ENCODE peak calls at places on chromosome 18, in four cellular contexts. R is posterior cingulate gyrus; E is astrocyte of the hippocampus; F is effector CD4-positive, alpha-beta T cell. J is an unnamed sample.

GRCh38 chr18:11533942-11534496 is 75.4 kb upstream of the SLC35G4 start:
- DNase-seq in R (no peak), E (no peak), F (no peak), J (no peak)

GRCh38 chr18:36127866-36128845 is 984 bp downstream of the SLC39A6 start:
- DNase-seq in R (peak; percentile 32), E (peak; percentile 60), F (no peak), J (no peak)

GRCh38 chr18:3224223-3224622 is 4.5 kb upstream of the MYOM1 start:
- DNase-seq in R (no peak), E (no peak), F (no peak), J (no peak)

GRCh38 chr18:43192408-43192807 is 76.9 kb upstream of the RIT2 start:
- DNase-seq in R (no peak), E (peak; percentile 15), F (no peak), J (no peak)

GRCh38 chr18:73408434-73408833 is 540.6 kb upstream of the NETO1 start:
- DNase-seq in R (no peak), E (peak; percentile 67), F (no peak), J (no peak)

GRCh38 chr18:227902-228301 is 39.9 kb downstream of the THOC1 start:
- DNase-seq in R (no peak), E (no peak), F (no peak), J (no peak)

GRCh38 chr18:46939337-46939963 is 22.0 kb downstream of the KATNAL2 start:
- DNase-seq in R (no peak), E (peak; percentile 57), F (no peak), J (no peak)

GRCh38 chr18:26655614-26656400 is 107.5 kb upstream of the KCTD1 start:
- DNase-seq in R (peak; percentile 56), E (peak; percentile 78), F (no peak), J (peak; percentile 77)

GRCh38 chr18:10040287-10041011 is 126.6 kb downstream of the VAPA start:
- DNase-seq in R (no peak), E (no peak), F (no peak), J (no peak)

GRCh38 chr18:1213126-1213525 is 308.5 kb downstream of the ADCYAP1 start:
- DNase-seq in R (no peak), E (no peak), F (no peak), J (no peak)

GRCh38 chr18:43789234-43790000 is 512.1 kb upstream of the SYT4 start:
- DNase-seq in R (peak; percentile 7), E (peak; percentile 48), F (no peak), J (no peak)

GRCh38 chr18:22253676-22254075 is 84.3 kb downstream of the GATA6 start:
- DNase-seq in R (no peak), E (no peak), F (no peak), J (no peak)

GRCh38 chr18:13388586-13389490 is 170.3 kb downstream of the LDLRAD4 start:
- DNase-seq in R (no peak), E (no peak), F (no peak), J (no peak)

GRCh38 chr18:22432672-22433137 is 15.0 kb upstream of the CTAGE1 start:
- DNase-seq in R (no peak), E (peak; percentile 86), F (no peak), J (no peak)

GRCh38 chr18:24987933-24988840 is 363.8 kb downstream of the ZNF521 start:
- DNase-seq in R (no peak), E (no peak), F (no peak), J (no peak)

GRCh38 chr18:58338961-58339722 is 289.7 kb downstream of the ALPK2 start:
- DNase-seq in R (no peak), E (peak; percentile 84), F (no peak), J (no peak)

GRCh38 chr18:46917108-46917807 is at the start of the genes KATNAL2 and PIAS2:
- DNase-seq in R (peak; percentile 82), E (peak; percentile 91), F (peak; percentile 59), J (peak; percentile 83)

GRCh38 chr18:22505136-22505535 is 87.4 kb upstream of the CTAGE1 start:
- DNase-seq in R (no peak), E (peak; percentile 45), F (no peak), J (no peak)

GRCh38 chr18:59566507-59566906 is 130.7 kb downstream of the CCBE1 start:
- DNase-seq in R (no peak), E (no peak), F (no peak), J (no peak)

GRCh38 chr18:37440206-37440605 is 125.4 kb downstream of the CELF4 start:
- DNase-seq in R (no peak), E (no peak), F (no peak), J (no peak)

GRCh38 chr18:75525331-75525730 is 97.8 kb upstream of the SMIM21 start:
- DNase-seq in R (no peak), E (no peak), F (no peak), J (no peak)